ENCODE peak calls at places on chromosomes 6 and 20, in four cellular contexts. One of them, this sample, is unnamed.

GRCh38 chr20:20849126-20849525 is 136.7 kb upstream of the RALGAPA2 start:
- DNase-seq in RWPE1: no peak
- DNase-seq in HS-27A: no peak
- DNase-seq in T-helper 2 cell: no peak
- DNase-seq in this sample: no peak

GRCh38 chr6:3291346-3291745 is 32.6 kb downstream of the PSMG4 start:
- DNase-seq in RWPE1: no peak
- DNase-seq in HS-27A: no peak
- DNase-seq in T-helper 2 cell: no peak
- DNase-seq in this sample: no peak

GRCh38 chr6:143183735-143184134 is 123.0 kb downstream of the AIG1 start:
- DNase-seq in RWPE1: no peak
- DNase-seq in HS-27A: no peak
- DNase-seq in T-helper 2 cell: no peak
- DNase-seq in this sample: no peak

GRCh38 chr20:8390500-8390899 is 258.4 kb downstream of the PLCB1 start:
- DNase-seq in RWPE1: no peak
- DNase-seq in HS-27A: no peak
- DNase-seq in T-helper 2 cell: no peak
- DNase-seq in this sample: no peak

GRCh38 chr20:64102647-64103354 is 4.6 kb downstream of the NPBWR2 start:
- DNase-seq in RWPE1: no peak
- DNase-seq in HS-27A: no peak
- DNase-seq in T-helper 2 cell: no peak
- DNase-seq in this sample: no peak

GRCh38 chr20:4244700-4245485 is 229.5 kb upstream of the RNF24 start:
- DNase-seq in RWPE1: no peak
- DNase-seq in HS-27A: no peak
- DNase-seq in T-helper 2 cell: no peak
- DNase-seq in this sample: no peak

GRCh38 chr20:58359441-58359840 is 29.6 kb upstream of the VAPB start:
- DNase-seq in RWPE1: no peak
- DNase-seq in HS-27A: no peak
- DNase-seq in T-helper 2 cell: no peak
- DNase-seq in this sample: no peak

GRCh38 chr6:13474360-13474759 is 13.0 kb downstream of the GFOD1 start:
- DNase-seq in RWPE1: peak; percentile 86
- DNase-seq in HS-27A: no peak
- DNase-seq in T-helper 2 cell: no peak
- DNase-seq in this sample: no peak

GRCh38 chr20:2401527-2401926 is 20.8 kb downstream of the TGM6 start:
- DNase-seq in RWPE1: no peak
- DNase-seq in HS-27A: no peak
- DNase-seq in T-helper 2 cell: no peak
- DNase-seq in this sample: no peak

GRCh38 chr6:33080127-33081089 is 4.6 kb downstream of the HLA-DPB1 start:
- DNase-seq in RWPE1: no peak
- DNase-seq in HS-27A: no peak
- DNase-seq in T-helper 2 cell: no peak
- DNase-seq in this sample: no peak

GRCh38 chr6:13406781-13407180 is 78.4 kb upstream of the TBC1D7 start:
- DNase-seq in RWPE1: no peak
- DNase-seq in HS-27A: no peak
- DNase-seq in T-helper 2 cell: no peak
- DNase-seq in this sample: no peak

GRCh38 chr20:35134472-35134871 is 12.7 kb downstream of the EDEM2 start:
- DNase-seq in RWPE1: no peak
- DNase-seq in HS-27A: no peak
- DNase-seq in T-helper 2 cell: no peak
- DNase-seq in this sample: no peak

GRCh38 chr6:168368063-168368835 is 48.7 kb upstream of the DACT2 start:
- DNase-seq in RWPE1: no peak
- DNase-seq in HS-27A: no peak
- DNase-seq in T-helper 2 cell: no peak
- DNase-seq in this sample: peak; percentile 83

GRCh38 chr6:116973992-116974391 is 97.0 kb downstream of the RFX6 start:
- DNase-seq in RWPE1: no peak
- DNase-seq in HS-27A: no peak
- DNase-seq in T-helper 2 cell: no peak
- DNase-seq in this sample: no peak

GRCh38 chr6:101395345-101395744 is 1.8 kb downstream of the GRIK2 start:
- DNase-seq in RWPE1: no peak
- DNase-seq in HS-27A: no peak
- DNase-seq in T-helper 2 cell: no peak
- DNase-seq in this sample: no peak

GRCh38 chr6:111789593-111789992 is 83.7 kb downstream of the FYN start:
- DNase-seq in RWPE1: no peak
- DNase-seq in HS-27A: no peak
- DNase-seq in T-helper 2 cell: no peak
- DNase-seq in this sample: no peak

GRCh38 chr20:53945478-53945877 is 124.9 kb downstream of the BCAS1 start:
- DNase-seq in RWPE1: no peak
- DNase-seq in HS-27A: no peak
- DNase-seq in T-helper 2 cell: no peak
- DNase-seq in this sample: no peak

GRCh38 chr6:127971945-127972391 is 71.1 kb upstream of the THEMIS start:
- DNase-seq in RWPE1: peak; percentile 36
- DNase-seq in HS-27A: peak; percentile 86
- DNase-seq in T-helper 2 cell: peak; percentile 99
- DNase-seq in this sample: peak; percentile 2

GRCh38 chr6:11609324-11610071 is 71.9 kb downstream of the TMEM170B start:
- DNase-seq in RWPE1: no peak
- DNase-seq in HS-27A: peak; percentile 98
- DNase-seq in T-helper 2 cell: no peak
- DNase-seq in this sample: peak; percentile 82

GRCh38 chr20:52536040-52536439 is 344.5 kb upstream of the ZFP64 start:
- DNase-seq in RWPE1: no peak
- DNase-seq in HS-27A: no peak
- DNase-seq in T-helper 2 cell: no peak
- DNase-seq in this sample: no peak

GRCh38 chr6:79422666-79423065 is 114.6 kb downstream of the LCA5 start:
- DNase-seq in RWPE1: no peak
- DNase-seq in HS-27A: no peak
- DNase-seq in T-helper 2 cell: no peak
- DNase-seq in this sample: no peak

GRCh38 chr20:39378781-39379180 is 416.6 kb downstream of the DHX35 start:
- DNase-seq in RWPE1: no peak
- DNase-seq in HS-27A: no peak
- DNase-seq in T-helper 2 cell: no peak
- DNase-seq in this sample: no peak

GRCh38 chr20:56409521-56409920 is 2.5 kb upstream of the CASS4 start:
- DNase-seq in RWPE1: no peak
- DNase-seq in HS-27A: no peak
- DNase-seq in T-helper 2 cell: no peak
- DNase-seq in this sample: peak; percentile 9

GRCh38 chr6:138979365-138979764 is 8.7 kb downstream of the REPS1 start:
- DNase-seq in RWPE1: no peak
- DNase-seq in HS-27A: no peak
- DNase-seq in T-helper 2 cell: no peak
- DNase-seq in this sample: no peak